ENCODE peak calls at places on chromosomes 2 and 18, in five cellular contexts. One of them, this sample, is unnamed.
A peak's percentile ranks its signal among the peaks of the same experiment; 100 is the strongest.

GRCh38 chr18:3593381-3593903 is 143.5 kb downstream of the TGIF1 start:
- DNase-seq in testis: peak; percentile 85
- DNase-seq in ovary: no peak
- DNase-seq in left ventricle myocardium inferior: no peak
- DNase-seq in HepG2: no peak
- DNase-seq in this sample: peak; percentile 62

GRCh38 chr2:127080941-127081769 is 25.8 kb downstream of the BIN1 start:
- DNase-seq in testis: peak; percentile 48
- DNase-seq in ovary: no peak
- DNase-seq in left ventricle myocardium inferior: no peak
- DNase-seq in HepG2: no peak
- DNase-seq in this sample: peak; percentile 62

GRCh38 chr18:635171-635570 is 22.3 kb upstream of the TYMS start:
- DNase-seq in testis: no peak
- DNase-seq in ovary: no peak
- DNase-seq in left ventricle myocardium inferior: no peak
- DNase-seq in HepG2: no peak
- DNase-seq in this sample: peak; percentile 22

GRCh38 chr18:56402872-56403516 is 235.4 kb downstream of the TXNL1 start:
- DNase-seq in testis: no peak
- DNase-seq in ovary: no peak
- DNase-seq in left ventricle myocardium inferior: no peak
- DNase-seq in HepG2: no peak
- DNase-seq in this sample: no peak

GRCh38 chr2:230356084-230356483 is 29.1 kb downstream of the SP140L start:
- DNase-seq in testis: no peak
- DNase-seq in ovary: no peak
- DNase-seq in left ventricle myocardium inferior: no peak
- DNase-seq in HepG2: peak; percentile 84
- DNase-seq in this sample: no peak

GRCh38 chr2:52960891-52961290 is 806.7 kb upstream of the CHAC2 start:
- DNase-seq in testis: no peak
- DNase-seq in ovary: no peak
- DNase-seq in left ventricle myocardium inferior: no peak
- DNase-seq in HepG2: no peak
- DNase-seq in this sample: no peak

GRCh38 chr2:147356157-147356556 is 488.7 kb upstream of the ACVR2A start:
- DNase-seq in testis: no peak
- DNase-seq in ovary: no peak
- DNase-seq in left ventricle myocardium inferior: no peak
- DNase-seq in HepG2: no peak
- DNase-seq in this sample: no peak

GRCh38 chr2:179224361-179224760 is 40.3 kb downstream of the SESTD1 start:
- DNase-seq in testis: no peak
- DNase-seq in ovary: no peak
- DNase-seq in left ventricle myocardium inferior: no peak
- DNase-seq in HepG2: no peak
- DNase-seq in this sample: no peak

GRCh38 chr2:173652731-173653426 is 298.2 kb downstream of the CDCA7 start:
- DNase-seq in testis: no peak
- DNase-seq in ovary: no peak
- DNase-seq in left ventricle myocardium inferior: no peak
- DNase-seq in HepG2: peak; percentile 64
- DNase-seq in this sample: peak; percentile 66

GRCh38 chr2:76008001-76008702 is 297.4 kb upstream of the GCFC2 start:
- DNase-seq in testis: no peak
- DNase-seq in ovary: no peak
- DNase-seq in left ventricle myocardium inferior: no peak
- DNase-seq in HepG2: no peak
- DNase-seq in this sample: no peak

GRCh38 chr2:65357095-65357958 is 75.1 kb downstream of the SPRED2 start:
- DNase-seq in testis: no peak
- DNase-seq in ovary: no peak
- DNase-seq in left ventricle myocardium inferior: no peak
- DNase-seq in HepG2: no peak
- DNase-seq in this sample: no peak

GRCh38 chr2:40317047-40317446 is 134.8 kb downstream of the SLC8A1 start:
- DNase-seq in testis: no peak
- DNase-seq in ovary: no peak
- DNase-seq in left ventricle myocardium inferior: no peak
- DNase-seq in HepG2: no peak
- DNase-seq in this sample: no peak

GRCh38 chr2:10901160-10901559 is 10.6 kb upstream of the KCNF1 start:
- DNase-seq in testis: no peak
- DNase-seq in ovary: no peak
- DNase-seq in left ventricle myocardium inferior: no peak
- DNase-seq in HepG2: no peak
- DNase-seq in this sample: peak; percentile 38

GRCh38 chr2:216104691-216105090 is 4.5 kb upstream of the XRCC5 start:
- DNase-seq in testis: no peak
- DNase-seq in ovary: no peak
- DNase-seq in left ventricle myocardium inferior: no peak
- DNase-seq in HepG2: no peak
- DNase-seq in this sample: no peak

GRCh38 chr18:48172226-48173006 is 236.8 kb downstream of the ZBTB7C start:
- DNase-seq in testis: peak; percentile 85
- DNase-seq in ovary: no peak
- DNase-seq in left ventricle myocardium inferior: no peak
- DNase-seq in HepG2: no peak
- DNase-seq in this sample: no peak

GRCh38 chr2:40363631-40364030 is 88.3 kb downstream of the SLC8A1 start:
- DNase-seq in testis: no peak
- DNase-seq in ovary: no peak
- DNase-seq in left ventricle myocardium inferior: no peak
- DNase-seq in HepG2: no peak
- DNase-seq in this sample: no peak

GRCh38 chr2:164479460-164479859 is 141.8 kb downstream of the GRB14 start:
- DNase-seq in testis: peak; percentile 55
- DNase-seq in ovary: peak; percentile 42
- DNase-seq in left ventricle myocardium inferior: no peak
- DNase-seq in HepG2: peak; percentile 43
- DNase-seq in this sample: peak; percentile 49

GRCh38 chr2:146388757-146389156 is 1456.1 kb upstream of the ACVR2A start:
- DNase-seq in testis: no peak
- DNase-seq in ovary: no peak
- DNase-seq in left ventricle myocardium inferior: no peak
- DNase-seq in HepG2: no peak
- DNase-seq in this sample: no peak

GRCh38 chr2:120949957-120950590 is 214.4 kb downstream of the GLI2 start:
- DNase-seq in testis: no peak
- DNase-seq in ovary: no peak
- DNase-seq in left ventricle myocardium inferior: no peak
- DNase-seq in HepG2: no peak
- DNase-seq in this sample: no peak

GRCh38 chr2:178553047-178553446 is 72.8 kb downstream of the PLEKHA3 start:
- DNase-seq in testis: no peak
- DNase-seq in ovary: no peak
- DNase-seq in left ventricle myocardium inferior: no peak
- DNase-seq in HepG2: no peak
- DNase-seq in this sample: no peak

GRCh38 chr2:133668547-133668946 is 100.3 kb upstream of the NCKAP5 start:
- DNase-seq in testis: no peak
- DNase-seq in ovary: no peak
- DNase-seq in left ventricle myocardium inferior: no peak
- DNase-seq in HepG2: no peak
- DNase-seq in this sample: no peak

GRCh38 chr2:105718846-105719432 is 25.8 kb upstream of the NCK2 start:
- DNase-seq in testis: no peak
- DNase-seq in ovary: no peak
- DNase-seq in left ventricle myocardium inferior: no peak
- DNase-seq in HepG2: no peak
- DNase-seq in this sample: no peak

GRCh38 chr18:45920367-45920766 is 46.8 kb downstream of the EPG5 start:
- DNase-seq in testis: peak; percentile 78
- DNase-seq in ovary: peak; percentile 52
- DNase-seq in left ventricle myocardium inferior: peak; percentile 86
- DNase-seq in HepG2: no peak
- DNase-seq in this sample: peak; percentile 31

GRCh38 chr2:147860009-147860408 is 15.2 kb downstream of the ACVR2A start:
- DNase-seq in testis: no peak
- DNase-seq in ovary: no peak
- DNase-seq in left ventricle myocardium inferior: no peak
- DNase-seq in HepG2: no peak
- DNase-seq in this sample: no peak

GRCh38 chr2:117981810-117982209 is 32.1 kb downstream of the CCDC93 start:
- DNase-seq in testis: no peak
- DNase-seq in ovary: no peak
- DNase-seq in left ventricle myocardium inferior: no peak
- DNase-seq in HepG2: no peak
- DNase-seq in this sample: no peak

GRCh38 chr2:112705576-112705975 is 15.2 kb upstream of the NT5DC4 start:
- DNase-seq in testis: no peak
- DNase-seq in ovary: no peak
- DNase-seq in left ventricle myocardium inferior: no peak
- DNase-seq in HepG2: no peak
- DNase-seq in this sample: no peak

GRCh38 chr2:166519391-166519962 is 25.4 kb upstream of the SCN7A start:
- DNase-seq in testis: no peak
- DNase-seq in ovary: no peak
- DNase-seq in left ventricle myocardium inferior: no peak
- DNase-seq in HepG2: no peak
- DNase-seq in this sample: no peak

GRCh38 chr2:166518634-166519390 is 24.8 kb upstream of the SCN7A start:
- DNase-seq in testis: no peak
- DNase-seq in ovary: no peak
- DNase-seq in left ventricle myocardium inferior: no peak
- DNase-seq in HepG2: no peak
- DNase-seq in this sample: no peak

GRCh38 chr2:166517533-166517932 is 23.5 kb upstream of the SCN7A start:
- DNase-seq in testis: no peak
- DNase-seq in ovary: no peak
- DNase-seq in left ventricle myocardium inferior: no peak
- DNase-seq in HepG2: no peak
- DNase-seq in this sample: no peak

GRCh38 chr2:166513952-166514351 is 19.9 kb upstream of the SCN7A start:
- DNase-seq in testis: no peak
- DNase-seq in ovary: no peak
- DNase-seq in left ventricle myocardium inferior: no peak
- DNase-seq in HepG2: no peak
- DNase-seq in this sample: no peak

DNA sequence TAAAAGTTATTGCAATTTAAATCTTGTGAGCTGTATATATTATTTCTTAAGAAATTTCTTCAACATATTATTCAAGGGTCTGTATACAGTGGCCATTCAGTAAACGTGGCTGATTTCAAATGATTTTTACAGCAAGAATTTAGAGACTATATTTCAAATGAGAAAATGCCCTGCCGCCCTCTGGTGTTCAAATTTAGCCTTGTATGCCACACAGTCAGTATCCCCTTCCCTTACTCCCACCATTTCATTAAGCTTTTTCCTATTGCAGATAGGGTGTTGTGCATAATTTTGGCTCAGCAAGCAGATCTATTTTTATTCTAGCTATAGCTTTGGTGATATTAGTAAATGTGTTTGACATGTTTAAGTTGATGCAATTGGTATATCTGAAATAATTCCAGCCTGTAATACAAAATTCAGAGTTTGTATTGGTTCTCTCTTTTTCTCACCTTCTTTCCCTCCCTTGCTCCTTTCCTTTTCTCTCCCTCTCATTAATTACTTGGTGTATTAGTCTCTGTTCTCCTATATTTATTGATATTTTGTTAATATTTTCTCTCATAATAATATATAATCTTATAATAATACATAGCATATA is 22.8 kb upstream of the SCN7A start:
- DNase-seq in testis: peak; percentile 74
- DNase-seq in ovary: peak; percentile 39
- DNase-seq in left ventricle myocardium inferior: no peak
- DNase-seq in HepG2: peak; percentile 25
- DNase-seq in this sample: peak; percentile 43
- TF ChIP-seq CTCF in testis: peak; percentile 59
- TF ChIP-seq CTCF in ovary: peak; percentile 54
- TF ChIP-seq CTCF in left ventricle myocardium inferior: peak; percentile 75
- TF ChIP-seq CTCF in HepG2: peak; percentile 69
- TF ChIP-seq CTCF in this sample: peak; percentile 25

GRCh38 chr2:128179461-128179755 is 88.4 kb downstream of the UGGT1 start:
- DNase-seq in testis: no peak
- DNase-seq in ovary: no peak
- DNase-seq in left ventricle myocardium inferior: no peak
- DNase-seq in HepG2: no peak
- DNase-seq in this sample: no peak
- TF ChIP-seq CTCF in testis: no peak
- TF ChIP-seq CTCF in ovary: no peak
- TF ChIP-seq CTCF in left ventricle myocardium inferior: no peak
- TF ChIP-seq CTCF in HepG2: no peak
- TF ChIP-seq CTCF in this sample: no peak

DNA sequence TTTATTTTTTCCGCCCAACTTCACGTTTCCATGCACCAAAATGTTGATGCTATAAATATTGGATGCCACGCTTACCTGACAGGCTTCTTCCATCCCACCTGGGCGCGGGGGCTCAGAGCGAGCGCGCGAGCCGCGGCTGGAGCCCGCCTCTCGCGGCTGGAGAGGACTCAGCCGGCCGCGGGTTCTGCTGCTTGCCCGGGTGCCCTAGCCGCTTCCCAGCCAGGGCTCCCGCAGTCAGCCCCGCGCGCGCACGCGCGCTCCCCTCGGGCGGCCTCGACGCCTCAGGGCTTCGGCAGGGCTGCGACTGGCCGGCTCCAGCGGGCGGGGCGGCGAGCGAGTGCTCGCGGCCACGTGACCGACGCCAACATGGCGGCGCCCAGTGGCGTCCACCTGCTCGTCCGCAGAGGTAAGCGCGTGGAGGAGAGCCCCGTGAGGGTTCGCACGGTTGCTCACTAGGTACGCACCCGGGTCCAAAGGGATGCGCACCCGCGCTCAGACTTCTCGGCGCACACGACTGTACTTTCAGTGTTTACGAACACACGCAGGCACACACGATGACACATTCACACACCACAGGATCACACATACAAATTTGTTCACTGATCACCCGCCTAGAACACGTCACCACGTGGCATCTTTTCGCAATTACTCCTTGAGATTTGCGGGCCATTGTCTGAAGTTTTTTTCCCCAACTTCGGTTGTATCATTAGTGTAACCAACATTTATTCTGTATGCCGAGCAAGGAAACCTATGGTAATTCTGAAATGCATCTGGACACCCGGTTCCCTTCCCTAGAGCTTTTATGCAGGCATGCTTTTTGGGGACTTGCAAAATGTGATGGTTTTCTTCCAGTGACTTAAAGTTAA is at the start of gene METAP1D:
- DNase-seq in testis: peak; percentile 94
- DNase-seq in ovary: peak; percentile 92
- DNase-seq in left ventricle myocardium inferior: peak; percentile 90
- DNase-seq in HepG2: peak; percentile 91
- DNase-seq in this sample: peak; percentile 94
- TF ChIP-seq CTCF in testis: no peak
- TF ChIP-seq CTCF in ovary: no peak
- TF ChIP-seq CTCF in left ventricle myocardium inferior: no peak
- TF ChIP-seq CTCF in HepG2: peak; percentile 36
- TF ChIP-seq CTCF in this sample: no peak

DNA sequence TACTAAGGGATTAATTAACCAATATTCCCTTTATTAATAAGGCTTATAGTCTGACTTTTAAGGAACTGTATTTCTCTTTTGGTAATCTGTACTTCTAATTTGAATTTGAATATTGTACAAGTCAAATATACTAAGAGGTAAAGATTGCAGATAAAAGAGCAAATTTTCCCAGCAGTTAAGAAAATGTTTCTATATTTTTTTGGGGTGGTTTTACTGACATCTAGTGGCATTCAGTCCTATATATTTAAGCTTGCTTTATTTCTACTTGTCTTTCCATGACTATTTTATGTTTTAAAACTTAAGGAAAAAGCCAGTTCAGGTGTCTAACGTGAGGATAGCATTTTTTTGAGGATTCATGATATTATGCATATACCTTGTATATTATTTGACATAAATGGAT is 41.6 kb downstream of the TDRD15 start:
- DNase-seq in testis: no peak
- DNase-seq in ovary: no peak
- DNase-seq in left ventricle myocardium inferior: no peak
- DNase-seq in HepG2: peak; percentile 42
- DNase-seq in this sample: no peak
- TF ChIP-seq CTCF in testis: no peak
- TF ChIP-seq CTCF in ovary: no peak
- TF ChIP-seq CTCF in left ventricle myocardium inferior: no peak
- TF ChIP-seq CTCF in HepG2: peak; percentile 57
- TF ChIP-seq CTCF in this sample: no peak